ENCODE peak calls at places on chromosomes 6 and 20, in seven cellular contexts. One of them, this sample, is unnamed.

GRCh38 chr20:34022843-34023234 is 29.1 kb downstream of the RALY start:
- DNase-seq in lower lobe of right lung: no peak
- DNase-seq in choroid plexus epithelial cell: no peak
- DNase-seq in H7: no peak
- DNase-seq in H9: no peak
- DNase-seq in activated T-helper 1 cell treated with anti-CD3 and anti-CD28 coated beads, Interleukin-12 subunit alpha, Interleukin-12 subunit beta, Interleukin-2, Interleukin-4 antibody, amounts not matched to agents 30 ng/mL and 10 ng/mL and 1 ng/mL, durations not matched to agents 14 hours and 24 hours and 36 hours: no peak
- DNase-seq in SK-N-SH: no peak
- DNase-seq in this sample: no peak

GRCh38 chr6:20919677-20920385 is 385.6 kb downstream of the CDKAL1 start:
- DNase-seq in lower lobe of right lung: no peak
- DNase-seq in choroid plexus epithelial cell: peak
- DNase-seq in H7: no peak
- DNase-seq in H9: no peak
- DNase-seq in activated T-helper 1 cell treated with anti-CD3 and anti-CD28 coated beads, Interleukin-12 subunit alpha, Interleukin-12 subunit beta, Interleukin-2, Interleukin-4 antibody, amounts not matched to agents 30 ng/mL and 10 ng/mL and 1 ng/mL, durations not matched to agents 14 hours and 24 hours and 36 hours: no peak
- DNase-seq in SK-N-SH: no peak
- DNase-seq in this sample: no peak

GRCh38 chr6:43869792-43870659 is 100.0 kb downstream of the VEGFA start:
- DNase-seq in lower lobe of right lung: peak
- DNase-seq in choroid plexus epithelial cell: no peak
- DNase-seq in H7: peak
- DNase-seq in H9: no peak
- DNase-seq in activated T-helper 1 cell treated with anti-CD3 and anti-CD28 coated beads, Interleukin-12 subunit alpha, Interleukin-12 subunit beta, Interleukin-2, Interleukin-4 antibody, amounts not matched to agents 30 ng/mL and 10 ng/mL and 1 ng/mL, durations not matched to agents 14 hours and 24 hours and 36 hours: no peak
- DNase-seq in SK-N-SH: no peak
- DNase-seq in this sample: no peak

GRCh38 chr6:112618796-112619195 is 271.7 kb downstream of the RFPL4B start:
- DNase-seq in lower lobe of right lung: no peak
- DNase-seq in choroid plexus epithelial cell: peak
- DNase-seq in H7: peak
- DNase-seq in H9: peak
- DNase-seq in activated T-helper 1 cell treated with anti-CD3 and anti-CD28 coated beads, Interleukin-12 subunit alpha, Interleukin-12 subunit beta, Interleukin-2, Interleukin-4 antibody, amounts not matched to agents 30 ng/mL and 10 ng/mL and 1 ng/mL, durations not matched to agents 14 hours and 24 hours and 36 hours: no peak
- DNase-seq in SK-N-SH: peak
- DNase-seq in this sample: no peak

GRCh38 chr20:10842116-10842515 is 168.3 kb upstream of the JAG1 start:
- DNase-seq in lower lobe of right lung: no peak
- DNase-seq in choroid plexus epithelial cell: no peak
- DNase-seq in H7: no peak
- DNase-seq in H9: no peak
- DNase-seq in activated T-helper 1 cell treated with anti-CD3 and anti-CD28 coated beads, Interleukin-12 subunit alpha, Interleukin-12 subunit beta, Interleukin-2, Interleukin-4 antibody, amounts not matched to agents 30 ng/mL and 10 ng/mL and 1 ng/mL, durations not matched to agents 14 hours and 24 hours and 36 hours: no peak
- DNase-seq in SK-N-SH: no peak
- DNase-seq in this sample: no peak

GRCh38 chr20:50724851-50725721 is 6.3 kb upstream of the PARD6B start:
- DNase-seq in lower lobe of right lung: no peak
- DNase-seq in choroid plexus epithelial cell: peak
- DNase-seq in H7: peak
- DNase-seq in H9: peak
- DNase-seq in activated T-helper 1 cell treated with anti-CD3 and anti-CD28 coated beads, Interleukin-12 subunit alpha, Interleukin-12 subunit beta, Interleukin-2, Interleukin-4 antibody, amounts not matched to agents 30 ng/mL and 10 ng/mL and 1 ng/mL, durations not matched to agents 14 hours and 24 hours and 36 hours: no peak
- DNase-seq in SK-N-SH: peak
- DNase-seq in this sample: peak

GRCh38 chr6:122151768-122152167 is 247.7 kb upstream of the HSF2 start:
- DNase-seq in lower lobe of right lung: no peak
- DNase-seq in choroid plexus epithelial cell: no peak
- DNase-seq in H7: no peak
- DNase-seq in H9: no peak
- DNase-seq in activated T-helper 1 cell treated with anti-CD3 and anti-CD28 coated beads, Interleukin-12 subunit alpha, Interleukin-12 subunit beta, Interleukin-2, Interleukin-4 antibody, amounts not matched to agents 30 ng/mL and 10 ng/mL and 1 ng/mL, durations not matched to agents 14 hours and 24 hours and 36 hours: no peak
- DNase-seq in SK-N-SH: no peak
- DNase-seq in this sample: no peak

GRCh38 chr6:15132854-15133670 is 112.8 kb upstream of the JARID2 start:
- DNase-seq in lower lobe of right lung: no peak
- DNase-seq in choroid plexus epithelial cell: peak
- DNase-seq in H7: no peak
- DNase-seq in H9: no peak
- DNase-seq in activated T-helper 1 cell treated with anti-CD3 and anti-CD28 coated beads, Interleukin-12 subunit alpha, Interleukin-12 subunit beta, Interleukin-2, Interleukin-4 antibody, amounts not matched to agents 30 ng/mL and 10 ng/mL and 1 ng/mL, durations not matched to agents 14 hours and 24 hours and 36 hours: no peak
- DNase-seq in SK-N-SH: no peak
- DNase-seq in this sample: no peak

GRCh38 chr6:152078804-152079203 is 271.3 kb downstream of the ESR1 start:
- DNase-seq in lower lobe of right lung: no peak
- DNase-seq in choroid plexus epithelial cell: no peak
- DNase-seq in H7: no peak
- DNase-seq in H9: peak
- DNase-seq in activated T-helper 1 cell treated with anti-CD3 and anti-CD28 coated beads, Interleukin-12 subunit alpha, Interleukin-12 subunit beta, Interleukin-2, Interleukin-4 antibody, amounts not matched to agents 30 ng/mL and 10 ng/mL and 1 ng/mL, durations not matched to agents 14 hours and 24 hours and 36 hours: no peak
- DNase-seq in SK-N-SH: no peak
- DNase-seq in this sample: no peak

GRCh38 chr6:127051571-127052260 is 66.8 kb upstream of the RSPO3 start:
- DNase-seq in lower lobe of right lung: no peak
- DNase-seq in choroid plexus epithelial cell: peak
- DNase-seq in H7: no peak
- DNase-seq in H9: no peak
- DNase-seq in activated T-helper 1 cell treated with anti-CD3 and anti-CD28 coated beads, Interleukin-12 subunit alpha, Interleukin-12 subunit beta, Interleukin-2, Interleukin-4 antibody, amounts not matched to agents 30 ng/mL and 10 ng/mL and 1 ng/mL, durations not matched to agents 14 hours and 24 hours and 36 hours: no peak
- DNase-seq in SK-N-SH: no peak
- DNase-seq in this sample: no peak

GRCh38 chr6:91291071-91291470 is 704.2 kb upstream of the MAP3K7 start:
- DNase-seq in lower lobe of right lung: no peak
- DNase-seq in choroid plexus epithelial cell: peak
- DNase-seq in H7: no peak
- DNase-seq in H9: no peak
- DNase-seq in activated T-helper 1 cell treated with anti-CD3 and anti-CD28 coated beads, Interleukin-12 subunit alpha, Interleukin-12 subunit beta, Interleukin-2, Interleukin-4 antibody, amounts not matched to agents 30 ng/mL and 10 ng/mL and 1 ng/mL, durations not matched to agents 14 hours and 24 hours and 36 hours: no peak
- DNase-seq in SK-N-SH: no peak
- DNase-seq in this sample: no peak

GRCh38 chr6:157200117-157200516 is 123.2 kb downstream of the TMEM242 start:
- DNase-seq in lower lobe of right lung: no peak
- DNase-seq in choroid plexus epithelial cell: no peak
- DNase-seq in H7: no peak
- DNase-seq in H9: no peak
- DNase-seq in activated T-helper 1 cell treated with anti-CD3 and anti-CD28 coated beads, Interleukin-12 subunit alpha, Interleukin-12 subunit beta, Interleukin-2, Interleukin-4 antibody, amounts not matched to agents 30 ng/mL and 10 ng/mL and 1 ng/mL, durations not matched to agents 14 hours and 24 hours and 36 hours: no peak
- DNase-seq in SK-N-SH: no peak
- DNase-seq in this sample: no peak

GRCh38 chr6:157966990-157967389 is 14.7 kb upstream of the SYNJ2 start:
- DNase-seq in lower lobe of right lung: no peak
- DNase-seq in choroid plexus epithelial cell: no peak
- DNase-seq in H7: peak
- DNase-seq in H9: no peak
- DNase-seq in activated T-helper 1 cell treated with anti-CD3 and anti-CD28 coated beads, Interleukin-12 subunit alpha, Interleukin-12 subunit beta, Interleukin-2, Interleukin-4 antibody, amounts not matched to agents 30 ng/mL and 10 ng/mL and 1 ng/mL, durations not matched to agents 14 hours and 24 hours and 36 hours: no peak
- DNase-seq in SK-N-SH: no peak
- DNase-seq in this sample: no peak

GRCh38 chr6:68976260-68976659 is 341.2 kb downstream of the ADGRB3 start:
- DNase-seq in lower lobe of right lung: no peak
- DNase-seq in choroid plexus epithelial cell: no peak
- DNase-seq in H7: peak
- DNase-seq in H9: no peak
- DNase-seq in activated T-helper 1 cell treated with anti-CD3 and anti-CD28 coated beads, Interleukin-12 subunit alpha, Interleukin-12 subunit beta, Interleukin-2, Interleukin-4 antibody, amounts not matched to agents 30 ng/mL and 10 ng/mL and 1 ng/mL, durations not matched to agents 14 hours and 24 hours and 36 hours: no peak
- DNase-seq in SK-N-SH: no peak
- DNase-seq in this sample: no peak

GRCh38 chr20:1335961-1336698 is 7.2 kb upstream of the SDCBP2 start:
- DNase-seq in lower lobe of right lung: no peak
- DNase-seq in choroid plexus epithelial cell: no peak
- DNase-seq in H7: no peak
- DNase-seq in H9: peak
- DNase-seq in activated T-helper 1 cell treated with anti-CD3 and anti-CD28 coated beads, Interleukin-12 subunit alpha, Interleukin-12 subunit beta, Interleukin-2, Interleukin-4 antibody, amounts not matched to agents 30 ng/mL and 10 ng/mL and 1 ng/mL, durations not matched to agents 14 hours and 24 hours and 36 hours: no peak
- DNase-seq in SK-N-SH: no peak
- DNase-seq in this sample: no peak

GRCh38 chr6:14727494-14728395 is 518.1 kb upstream of the JARID2 start:
- DNase-seq in lower lobe of right lung: no peak
- DNase-seq in choroid plexus epithelial cell: no peak
- DNase-seq in H7: no peak
- DNase-seq in H9: no peak
- DNase-seq in activated T-helper 1 cell treated with anti-CD3 and anti-CD28 coated beads, Interleukin-12 subunit alpha, Interleukin-12 subunit beta, Interleukin-2, Interleukin-4 antibody, amounts not matched to agents 30 ng/mL and 10 ng/mL and 1 ng/mL, durations not matched to agents 14 hours and 24 hours and 36 hours: no peak
- DNase-seq in SK-N-SH: no peak
- DNase-seq in this sample: no peak

This sample was measured in dorsolateral prefrontal cortex.